ENCODE peak calls at places on chromosomes 13 and 19, in eight cellular contexts. One of them, this sample, is unnamed.

GRCh38 chr13:98025480-98026025 is 72.1 kb downstream of the IPO5 start:
- DNase-seq in HepG2: no peak
- DNase-seq in testis: no peak
- DNase-seq in transverse colon: no peak
- DNase-seq in psoas muscle: no peak
- DNase-seq in cardiac muscle cell: no peak
- DNase-seq in effector memory CD4-positive, alpha-beta T cell: no peak
- DNase-seq in CD8-positive, alpha-beta T cell: no peak
- DNase-seq in this sample: no peak

GRCh38 chr19:38693380-38694223 is 46.2 kb downstream of the ACTN4 start:
- DNase-seq in HepG2: peak; percentile 81
- DNase-seq in testis: no peak
- DNase-seq in transverse colon: peak; percentile 51
- DNase-seq in psoas muscle: no peak
- DNase-seq in cardiac muscle cell: no peak
- DNase-seq in effector memory CD4-positive, alpha-beta T cell: peak; percentile 46
- DNase-seq in CD8-positive, alpha-beta T cell: peak; percentile 22
- DNase-seq in this sample: no peak

GRCh38 chr19:45782162-45782623 is at the start of gene DMPK:
- DNase-seq in HepG2: no peak
- DNase-seq in testis: peak; percentile 41
- DNase-seq in transverse colon: no peak
- DNase-seq in psoas muscle: peak; percentile 78
- DNase-seq in cardiac muscle cell: peak; percentile 77
- DNase-seq in effector memory CD4-positive, alpha-beta T cell: no peak
- DNase-seq in CD8-positive, alpha-beta T cell: no peak
- DNase-seq in this sample: no peak

GRCh38 chr13:21668665-21669599 is 1.9 kb upstream of the FGF9 start:
- DNase-seq in HepG2: no peak
- DNase-seq in testis: no peak
- DNase-seq in transverse colon: peak; percentile 47
- DNase-seq in psoas muscle: peak; percentile 50
- DNase-seq in cardiac muscle cell: peak; percentile 57
- DNase-seq in effector memory CD4-positive, alpha-beta T cell: peak; percentile 4
- DNase-seq in CD8-positive, alpha-beta T cell: no peak
- DNase-seq in this sample: no peak

GRCh38 chr13:108929532-108929931 is 300.1 kb downstream of the MYO16 start:
- DNase-seq in HepG2: no peak
- DNase-seq in testis: no peak
- DNase-seq in transverse colon: no peak
- DNase-seq in psoas muscle: no peak
- DNase-seq in cardiac muscle cell: no peak
- DNase-seq in effector memory CD4-positive, alpha-beta T cell: no peak
- DNase-seq in CD8-positive, alpha-beta T cell: no peak
- DNase-seq in this sample: no peak

GRCh38 chr13:107138468-107138867 is 570.5 kb upstream of the ARGLU1 start:
- DNase-seq in HepG2: no peak
- DNase-seq in testis: no peak
- DNase-seq in transverse colon: no peak
- DNase-seq in psoas muscle: no peak
- DNase-seq in cardiac muscle cell: no peak
- DNase-seq in effector memory CD4-positive, alpha-beta T cell: no peak
- DNase-seq in CD8-positive, alpha-beta T cell: no peak
- DNase-seq in this sample: no peak

GRCh38 chr19:52188822-52189744 is 769 bp upstream of the PPP2R1A start:
- DNase-seq in HepG2: no peak
- DNase-seq in testis: no peak
- DNase-seq in transverse colon: no peak
- DNase-seq in psoas muscle: peak; percentile 93
- DNase-seq in cardiac muscle cell: peak; percentile 61
- DNase-seq in effector memory CD4-positive, alpha-beta T cell: no peak
- DNase-seq in CD8-positive, alpha-beta T cell: no peak
- DNase-seq in this sample: no peak

GRCh38 chr19:2154587-2155075 is 3.3 kb upstream of the AP3D1 start:
- DNase-seq in HepG2: no peak
- DNase-seq in testis: no peak
- DNase-seq in transverse colon: peak; percentile 63
- DNase-seq in psoas muscle: no peak
- DNase-seq in cardiac muscle cell: peak; percentile 57
- DNase-seq in effector memory CD4-positive, alpha-beta T cell: no peak
- DNase-seq in CD8-positive, alpha-beta T cell: no peak
- DNase-seq in this sample: no peak

GRCh38 chr13:19601749-19602725 is 31.4 kb upstream of the MPHOSPH8 start:
- DNase-seq in HepG2: peak; percentile 58
- DNase-seq in testis: peak; percentile 48
- DNase-seq in transverse colon: peak; percentile 34
- DNase-seq in psoas muscle: no peak
- DNase-seq in cardiac muscle cell: peak; percentile 55
- DNase-seq in effector memory CD4-positive, alpha-beta T cell: no peak
- DNase-seq in CD8-positive, alpha-beta T cell: no peak
- DNase-seq in this sample: no peak

GRCh38 chr13:113527272-113527958 is 36.9 kb upstream of the DCUN1D2 start:
- DNase-seq in HepG2: no peak
- DNase-seq in testis: no peak
- DNase-seq in transverse colon: no peak
- DNase-seq in psoas muscle: no peak
- DNase-seq in cardiac muscle cell: no peak
- DNase-seq in effector memory CD4-positive, alpha-beta T cell: no peak
- DNase-seq in CD8-positive, alpha-beta T cell: no peak
- DNase-seq in this sample: peak; percentile 41

GRCh38 chr13:85586422-85586831 is 212.8 kb downstream of the SLITRK6 start:
- DNase-seq in HepG2: no peak
- DNase-seq in testis: no peak
- DNase-seq in transverse colon: no peak
- DNase-seq in psoas muscle: no peak
- DNase-seq in cardiac muscle cell: no peak
- DNase-seq in effector memory CD4-positive, alpha-beta T cell: no peak
- DNase-seq in CD8-positive, alpha-beta T cell: no peak
- DNase-seq in this sample: no peak

GRCh38 chr13:100630564-100630963 is 42.0 kb upstream of the GGACT start:
- DNase-seq in HepG2: peak; percentile 33
- DNase-seq in testis: no peak
- DNase-seq in transverse colon: no peak
- DNase-seq in psoas muscle: no peak
- DNase-seq in cardiac muscle cell: no peak
- DNase-seq in effector memory CD4-positive, alpha-beta T cell: no peak
- DNase-seq in CD8-positive, alpha-beta T cell: no peak
- DNase-seq in this sample: no peak

GRCh38 chr19:35332817-35333216 is 3.8 kb downstream of the CD22 start:
- DNase-seq in HepG2: no peak
- DNase-seq in testis: no peak
- DNase-seq in transverse colon: no peak
- DNase-seq in psoas muscle: no peak
- DNase-seq in cardiac muscle cell: no peak
- DNase-seq in effector memory CD4-positive, alpha-beta T cell: no peak
- DNase-seq in CD8-positive, alpha-beta T cell: no peak
- DNase-seq in this sample: no peak

GRCh38 chr19:6720369-6721112 is at the start of gene C3:
- DNase-seq in HepG2: peak; percentile 96
- DNase-seq in testis: peak; percentile 71
- DNase-seq in transverse colon: no peak
- DNase-seq in psoas muscle: peak; percentile 82
- DNase-seq in cardiac muscle cell: no peak
- DNase-seq in effector memory CD4-positive, alpha-beta T cell: no peak
- DNase-seq in CD8-positive, alpha-beta T cell: no peak
- DNase-seq in this sample: peak; percentile 87
- H3K27ac ChIP-seq in HepG2: peak within 1 kb of the TSS; percentile 90
- H3K27ac ChIP-seq in testis: no peak within 1 kb of the TSS
- H3K27ac ChIP-seq in transverse colon: peak within 1 kb of the TSS; percentile 41
- H3K27ac ChIP-seq in psoas muscle: no peak within 1 kb of the TSS
- H3K27ac ChIP-seq in cardiac muscle cell: no peak within 1 kb of the TSS
- H3K27ac ChIP-seq in effector memory CD4-positive, alpha-beta T cell: no peak within 1 kb of the TSS
- H3K27ac ChIP-seq in CD8-positive, alpha-beta T cell: no peak within 1 kb of the TSS
- H3K27ac ChIP-seq in this sample: no peak within 1 kb of the TSS

GRCh38 chr19:48418317-48419064 is 25.0 kb downstream of the GRIN2D start:
- DNase-seq in HepG2: no peak
- DNase-seq in testis: no peak
- DNase-seq in transverse colon: no peak
- DNase-seq in psoas muscle: no peak
- DNase-seq in cardiac muscle cell: no peak
- DNase-seq in effector memory CD4-positive, alpha-beta T cell: no peak
- DNase-seq in CD8-positive, alpha-beta T cell: no peak
- DNase-seq in this sample: no peak
- H3K4me3 ChIP-seq in HepG2: no peak overlapping the region
- H3K4me3 ChIP-seq in testis: no peak overlapping the region
- H3K4me3 ChIP-seq in transverse colon: no peak overlapping the region
- H3K4me3 ChIP-seq in psoas muscle: peak overlapping the region; percentile 9
- H3K4me3 ChIP-seq in cardiac muscle cell: no peak overlapping the region
- H3K4me3 ChIP-seq in effector memory CD4-positive, alpha-beta T cell: no peak overlapping the region
- H3K4me3 ChIP-seq in CD8-positive, alpha-beta T cell: no peak overlapping the region
- H3K4me3 ChIP-seq in this sample: no peak overlapping the region

GRCh38 chr13:63636231-63636993 is 2220.8 kb upstream of the PCDH20 start:
- DNase-seq in HepG2: no peak
- DNase-seq in testis: no peak
- DNase-seq in transverse colon: no peak
- DNase-seq in psoas muscle: no peak
- DNase-seq in cardiac muscle cell: no peak
- DNase-seq in effector memory CD4-positive, alpha-beta T cell: no peak
- DNase-seq in CD8-positive, alpha-beta T cell: no peak
- DNase-seq in this sample: no peak
- H3K27ac ChIP-seq in HepG2: no peak overlapping the region
- H3K27ac ChIP-seq in testis: no peak overlapping the region
- H3K27ac ChIP-seq in transverse colon: no peak overlapping the region
- H3K27ac ChIP-seq in psoas muscle: no peak overlapping the region
- H3K27ac ChIP-seq in cardiac muscle cell: no peak overlapping the region
- H3K27ac ChIP-seq in effector memory CD4-positive, alpha-beta T cell: no peak overlapping the region
- H3K27ac ChIP-seq in CD8-positive, alpha-beta T cell: no peak overlapping the region
- H3K27ac ChIP-seq in this sample: no peak overlapping the region

DNA sequence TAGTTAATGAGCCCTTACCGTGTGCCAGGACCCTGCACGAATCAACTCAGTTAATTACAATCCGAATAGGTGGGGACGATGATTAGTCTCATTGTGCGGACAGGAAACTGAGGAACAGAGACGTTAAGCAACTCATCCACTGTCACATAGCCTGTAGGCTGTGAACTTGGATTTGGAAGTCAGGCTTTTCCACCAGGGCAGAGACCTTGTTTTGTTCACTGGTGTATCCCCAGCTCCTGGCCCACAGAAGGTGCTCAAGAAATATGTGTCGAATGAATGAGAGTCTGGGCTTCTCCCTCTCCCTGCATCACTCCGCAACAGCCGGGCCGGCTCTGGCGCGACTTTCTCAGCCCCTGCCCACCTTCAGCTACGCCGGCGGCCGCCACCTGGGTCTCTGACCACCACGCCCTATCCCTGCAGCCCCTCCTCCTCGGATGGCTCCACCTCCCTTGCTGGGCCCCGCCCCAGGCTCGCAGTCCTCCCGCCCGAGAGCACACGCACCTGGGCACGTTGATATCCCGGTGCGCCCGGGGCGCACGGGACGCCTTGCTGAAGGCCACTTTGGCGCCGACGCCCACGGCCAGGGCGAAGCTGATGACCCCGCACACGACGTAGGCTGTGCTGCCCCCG is 1.3 kb downstream of the SHISA7 start:
- DNase-seq in HepG2: no peak
- DNase-seq in testis: no peak
- DNase-seq in transverse colon: no peak
- DNase-seq in psoas muscle: no peak
- DNase-seq in cardiac muscle cell: no peak
- DNase-seq in effector memory CD4-positive, alpha-beta T cell: no peak
- DNase-seq in CD8-positive, alpha-beta T cell: no peak
- DNase-seq in this sample: no peak
- H3K4me3 ChIP-seq in HepG2: no peak overlapping the region
- H3K4me3 ChIP-seq in testis: no peak overlapping the region
- H3K4me3 ChIP-seq in transverse colon: no peak overlapping the region
- H3K4me3 ChIP-seq in psoas muscle: no peak overlapping the region
- H3K4me3 ChIP-seq in cardiac muscle cell: no peak overlapping the region
- H3K4me3 ChIP-seq in effector memory CD4-positive, alpha-beta T cell: no peak overlapping the region
- H3K4me3 ChIP-seq in CD8-positive, alpha-beta T cell: no peak overlapping the region
- H3K4me3 ChIP-seq in this sample: no peak overlapping the region